ENCODE peak calls at places on chromosomes 5 and 9, in eight cellular contexts. One of them, this sample, is unnamed.

GRCh38 chr9:137607141-137607857 is 1.8 kb downstream of the ARRDC1 start:
- DNase-seq in NCI-H1092: no peak
- DNase-seq in NT2/D1: no peak
- DNase-seq in GM12891: no peak
- DNase-seq in uterus: no peak
- DNase-seq in GM19239: no peak
- DNase-seq in stimulated activated CD8-positive, alpha-beta memory T cell treated with anti-CD3 and anti-CD28 coated beads, Interleukin-7, amount 100 ng/mL, for 24 hours: no peak
- DNase-seq in nephron progenitor cell: no peak
- DNase-seq in this sample: no peak

GRCh38 chr9:70049236-70049635 is 5.6 kb downstream of the MAMDC2 start:
- DNase-seq in uterus: peak
- DNase-seq in GM19239: no peak
- DNase-seq in nephron progenitor cell: no peak
- DNase-seq in stimulated activated CD8-positive, alpha-beta memory T cell treated with anti-CD3 and anti-CD28 coated beads, Interleukin-7, amount 100 ng/mL, for 24 hours: no peak
- DNase-seq in NCI-H1092: no peak
- DNase-seq in GM12891: no peak
- DNase-seq in NT2/D1: no peak
- DNase-seq in this sample: no peak

GRCh38 chr5:28473531-28474107 is 1435.2 kb upstream of the CDH9 start:
- DNase-seq in stimulated activated CD8-positive, alpha-beta memory T cell treated with anti-CD3 and anti-CD28 coated beads, Interleukin-7, amount 100 ng/mL, for 24 hours: no peak
- DNase-seq in NT2/D1: no peak
- DNase-seq in GM19239: no peak
- DNase-seq in uterus: no peak
- DNase-seq in nephron progenitor cell: no peak
- DNase-seq in GM12891: no peak
- DNase-seq in NCI-H1092: no peak
- DNase-seq in this sample: no peak

GRCh38 chr5:39948867-39949468 is 524.2 kb upstream of the DAB2 start:
- DNase-seq in uterus: no peak
- DNase-seq in NCI-H1092: peak
- DNase-seq in stimulated activated CD8-positive, alpha-beta memory T cell treated with anti-CD3 and anti-CD28 coated beads, Interleukin-7, amount 100 ng/mL, for 24 hours: peak
- DNase-seq in NT2/D1: peak
- DNase-seq in GM19239: peak
- DNase-seq in nephron progenitor cell: peak
- DNase-seq in GM12891: peak
- DNase-seq in this sample: peak

GRCh38 chr5:9947231-9947693 is 302.4 kb downstream of the ATPSCKMT start:
- DNase-seq in GM12891: no peak
- DNase-seq in uterus: no peak
- DNase-seq in NT2/D1: no peak
- DNase-seq in nephron progenitor cell: no peak
- DNase-seq in stimulated activated CD8-positive, alpha-beta memory T cell treated with anti-CD3 and anti-CD28 coated beads, Interleukin-7, amount 100 ng/mL, for 24 hours: no peak
- DNase-seq in NCI-H1092: no peak
- DNase-seq in GM19239: no peak
- DNase-seq in this sample: no peak

GRCh38 chr9:136970361-136970760 is 6.9 kb upstream of the PTGDS start:
- DNase-seq in stimulated activated CD8-positive, alpha-beta memory T cell treated with anti-CD3 and anti-CD28 coated beads, Interleukin-7, amount 100 ng/mL, for 24 hours: no peak
- DNase-seq in GM12891: no peak
- DNase-seq in NT2/D1: no peak
- DNase-seq in GM19239: no peak
- DNase-seq in NCI-H1092: no peak
- DNase-seq in nephron progenitor cell: no peak
- DNase-seq in uterus: no peak
- DNase-seq in this sample: no peak

GRCh38 chr5:141634162-141634561 is 2.5 kb downstream of the HDAC3 start:
- DNase-seq in NT2/D1: no peak
- DNase-seq in stimulated activated CD8-positive, alpha-beta memory T cell treated with anti-CD3 and anti-CD28 coated beads, Interleukin-7, amount 100 ng/mL, for 24 hours: no peak
- DNase-seq in GM19239: peak
- DNase-seq in nephron progenitor cell: no peak
- DNase-seq in GM12891: no peak
- DNase-seq in uterus: no peak
- DNase-seq in NCI-H1092: no peak
- DNase-seq in this sample: no peak

GRCh38 chr5:69300537-69301203 is 31.9 kb downstream of the CCDC125 start:
- DNase-seq in NT2/D1: no peak
- DNase-seq in uterus: no peak
- DNase-seq in GM12891: no peak
- DNase-seq in nephron progenitor cell: no peak
- DNase-seq in GM19239: no peak
- DNase-seq in NCI-H1092: no peak
- DNase-seq in stimulated activated CD8-positive, alpha-beta memory T cell treated with anti-CD3 and anti-CD28 coated beads, Interleukin-7, amount 100 ng/mL, for 24 hours: no peak
- DNase-seq in this sample: no peak

GRCh38 chr9:13993482-13994267 is 320.3 kb downstream of the NFIB start:
- DNase-seq in GM19239: no peak
- DNase-seq in GM12891: no peak
- DNase-seq in nephron progenitor cell: no peak
- DNase-seq in uterus: no peak
- DNase-seq in NT2/D1: no peak
- DNase-seq in stimulated activated CD8-positive, alpha-beta memory T cell treated with anti-CD3 and anti-CD28 coated beads, Interleukin-7, amount 100 ng/mL, for 24 hours: no peak
- DNase-seq in NCI-H1092: peak
- DNase-seq in this sample: no peak

GRCh38 chr9:70452365-70452764 is 37.9 kb upstream of the KLF9 start:
- DNase-seq in stimulated activated CD8-positive, alpha-beta memory T cell treated with anti-CD3 and anti-CD28 coated beads, Interleukin-7, amount 100 ng/mL, for 24 hours: no peak
- DNase-seq in nephron progenitor cell: no peak
- DNase-seq in GM19239: no peak
- DNase-seq in uterus: no peak
- DNase-seq in NCI-H1092: no peak
- DNase-seq in GM12891: no peak
- DNase-seq in NT2/D1: no peak
- DNase-seq in this sample: no peak

GRCh38 chr5:160054047-160054446 is 45.1 kb downstream of the TTC1 start:
- DNase-seq in NT2/D1: no peak
- DNase-seq in GM19239: no peak
- DNase-seq in nephron progenitor cell: no peak
- DNase-seq in NCI-H1092: no peak
- DNase-seq in GM12891: no peak
- DNase-seq in stimulated activated CD8-positive, alpha-beta memory T cell treated with anti-CD3 and anti-CD28 coated beads, Interleukin-7, amount 100 ng/mL, for 24 hours: no peak
- DNase-seq in uterus: no peak
- DNase-seq in this sample: no peak

GRCh38 chr5:54845567-54845941 is 139.8 kb downstream of the ESM1 start:
- DNase-seq in uterus: no peak
- DNase-seq in GM12891: no peak
- DNase-seq in stimulated activated CD8-positive, alpha-beta memory T cell treated with anti-CD3 and anti-CD28 coated beads, Interleukin-7, amount 100 ng/mL, for 24 hours: no peak
- DNase-seq in nephron progenitor cell: no peak
- DNase-seq in NCI-H1092: no peak
- DNase-seq in GM19239: no peak
- DNase-seq in NT2/D1: no peak
- DNase-seq in this sample: no peak

GRCh38 chr9:27528886-27529315 is 713 bp downstream of the MOB3B start:
- DNase-seq in GM12891: peak
- DNase-seq in stimulated activated CD8-positive, alpha-beta memory T cell treated with anti-CD3 and anti-CD28 coated beads, Interleukin-7, amount 100 ng/mL, for 24 hours: peak
- DNase-seq in NCI-H1092: no peak
- DNase-seq in NT2/D1: peak
- DNase-seq in nephron progenitor cell: peak
- DNase-seq in uterus: peak
- DNase-seq in GM19239: peak
- DNase-seq in this sample: no peak

GRCh38 chr9:38423939-38424843 is at the start of gene IGFBPL1:
- DNase-seq in uterus: no peak
- DNase-seq in nephron progenitor cell: peak
- DNase-seq in NCI-H1092: peak
- DNase-seq in NT2/D1: no peak
- DNase-seq in GM19239: peak
- DNase-seq in GM12891: peak
- DNase-seq in stimulated activated CD8-positive, alpha-beta memory T cell treated with anti-CD3 and anti-CD28 coated beads, Interleukin-7, amount 100 ng/mL, for 24 hours: no peak
- DNase-seq in this sample: no peak

GRCh38 chr5:73818357-73818756 is 192.4 kb downstream of the ARHGEF28 start:
- DNase-seq in GM19239: no peak
- DNase-seq in GM12891: no peak
- DNase-seq in uterus: no peak
- DNase-seq in NT2/D1: no peak
- DNase-seq in stimulated activated CD8-positive, alpha-beta memory T cell treated with anti-CD3 and anti-CD28 coated beads, Interleukin-7, amount 100 ng/mL, for 24 hours: no peak
- DNase-seq in nephron progenitor cell: no peak
- DNase-seq in NCI-H1092: no peak
- DNase-seq in this sample: no peak

GRCh38 chr5:44387391-44387790 is 1.8 kb downstream of the FGF10 start:
- DNase-seq in GM12891: no peak
- DNase-seq in uterus: no peak
- DNase-seq in stimulated activated CD8-positive, alpha-beta memory T cell treated with anti-CD3 and anti-CD28 coated beads, Interleukin-7, amount 100 ng/mL, for 24 hours: no peak
- DNase-seq in GM19239: no peak
- DNase-seq in NCI-H1092: no peak
- DNase-seq in NT2/D1: no peak
- DNase-seq in nephron progenitor cell: peak
- DNase-seq in this sample: no peak

GRCh38 chr5:98865690-98866089 is 63.1 kb downstream of the CHD1 start:
- DNase-seq in uterus: no peak
- DNase-seq in NT2/D1: no peak
- DNase-seq in stimulated activated CD8-positive, alpha-beta memory T cell treated with anti-CD3 and anti-CD28 coated beads, Interleukin-7, amount 100 ng/mL, for 24 hours: no peak
- DNase-seq in nephron progenitor cell: no peak
- DNase-seq in GM19239: no peak
- DNase-seq in NCI-H1092: no peak
- DNase-seq in GM12891: no peak
- DNase-seq in this sample: no peak

GRCh38 chr9:112887377-112887776 is 3.3 kb downstream of the SLC46A2 start:
- DNase-seq in stimulated activated CD8-positive, alpha-beta memory T cell treated with anti-CD3 and anti-CD28 coated beads, Interleukin-7, amount 100 ng/mL, for 24 hours: no peak
- DNase-seq in NT2/D1: no peak
- DNase-seq in GM19239: no peak
- DNase-seq in nephron progenitor cell: no peak
- DNase-seq in GM12891: no peak
- DNase-seq in uterus: no peak
- DNase-seq in NCI-H1092: no peak
- DNase-seq in this sample: no peak

GRCh38 chr9:104200456-104200994 is 106.4 kb downstream of the SMC2 start:
- DNase-seq in uterus: no peak
- DNase-seq in nephron progenitor cell: no peak
- DNase-seq in stimulated activated CD8-positive, alpha-beta memory T cell treated with anti-CD3 and anti-CD28 coated beads, Interleukin-7, amount 100 ng/mL, for 24 hours: no peak
- DNase-seq in GM12891: no peak
- DNase-seq in NT2/D1: no peak
- DNase-seq in GM19239: no peak
- DNase-seq in NCI-H1092: no peak
- DNase-seq in this sample: no peak

GRCh38 chr5:78405820-78406750 is 45.7 kb downstream of the SCAMP1 start:
- DNase-seq in NCI-H1092: no peak
- DNase-seq in GM12891: no peak
- DNase-seq in stimulated activated CD8-positive, alpha-beta memory T cell treated with anti-CD3 and anti-CD28 coated beads, Interleukin-7, amount 100 ng/mL, for 24 hours: no peak
- DNase-seq in nephron progenitor cell: no peak
- DNase-seq in GM19239: no peak
- DNase-seq in uterus: no peak
- DNase-seq in NT2/D1: no peak
- DNase-seq in this sample: no peak

GRCh38 chr5:135426102-135427082 is 20.8 kb downstream of the DCANP1 start:
- DNase-seq in GM19239: peak
- DNase-seq in stimulated activated CD8-positive, alpha-beta memory T cell treated with anti-CD3 and anti-CD28 coated beads, Interleukin-7, amount 100 ng/mL, for 24 hours: no peak
- DNase-seq in GM12891: peak
- DNase-seq in NT2/D1: peak
- DNase-seq in uterus: no peak
- DNase-seq in NCI-H1092: no peak
- DNase-seq in nephron progenitor cell: no peak
- DNase-seq in this sample: no peak

GRCh38 chr9:91519520-91520270 is 96.1 kb upstream of the NFIL3 start:
- DNase-seq in GM19239: no peak
- DNase-seq in NT2/D1: no peak
- DNase-seq in nephron progenitor cell: no peak
- DNase-seq in GM12891: no peak
- DNase-seq in uterus: no peak
- DNase-seq in NCI-H1092: no peak
- DNase-seq in stimulated activated CD8-positive, alpha-beta memory T cell treated with anti-CD3 and anti-CD28 coated beads, Interleukin-7, amount 100 ng/mL, for 24 hours: no peak
- DNase-seq in this sample: no peak

GRCh38 chr9:6667633-6668280 is 22.2 kb upstream of the GLDC start:
- DNase-seq in GM19239: no peak
- DNase-seq in nephron progenitor cell: no peak
- DNase-seq in GM12891: no peak
- DNase-seq in uterus: no peak
- DNase-seq in stimulated activated CD8-positive, alpha-beta memory T cell treated with anti-CD3 and anti-CD28 coated beads, Interleukin-7, amount 100 ng/mL, for 24 hours: no peak
- DNase-seq in NT2/D1: no peak
- DNase-seq in NCI-H1092: peak
- DNase-seq in this sample: no peak

GRCh38 chr5:53368516-53368915 is 111.9 kb upstream of the FST start:
- DNase-seq in GM19239: no peak
- DNase-seq in NT2/D1: no peak
- DNase-seq in nephron progenitor cell: no peak
- DNase-seq in uterus: no peak
- DNase-seq in GM12891: no peak
- DNase-seq in stimulated activated CD8-positive, alpha-beta memory T cell treated with anti-CD3 and anti-CD28 coated beads, Interleukin-7, amount 100 ng/mL, for 24 hours: no peak
- DNase-seq in NCI-H1092: no peak
- DNase-seq in this sample: no peak

GRCh38 chr5:9698125-9698848 is 68.1 kb upstream of the TAS2R1 start:
- DNase-seq in NT2/D1: no peak
- DNase-seq in uterus: no peak
- DNase-seq in nephron progenitor cell: no peak
- DNase-seq in GM19239: no peak
- DNase-seq in stimulated activated CD8-positive, alpha-beta memory T cell treated with anti-CD3 and anti-CD28 coated beads, Interleukin-7, amount 100 ng/mL, for 24 hours: no peak
- DNase-seq in NCI-H1092: no peak
- DNase-seq in GM12891: no peak
- DNase-seq in this sample: no peak

GRCh38 chr5:69024241-69024651 is 69.6 kb upstream of the SLC30A5 start:
- DNase-seq in GM12891: peak
- DNase-seq in GM19239: peak
- DNase-seq in NT2/D1: peak
- DNase-seq in uterus: no peak
- DNase-seq in NCI-H1092: no peak
- DNase-seq in stimulated activated CD8-positive, alpha-beta memory T cell treated with anti-CD3 and anti-CD28 coated beads, Interleukin-7, amount 100 ng/mL, for 24 hours: no peak
- DNase-seq in nephron progenitor cell: no peak
- DNase-seq in this sample: no peak

GRCh38 chr9:14262836-14263235 is 51.1 kb downstream of the NFIB start:
- DNase-seq in GM19239: no peak
- DNase-seq in uterus: no peak
- DNase-seq in GM12891: no peak
- DNase-seq in stimulated activated CD8-positive, alpha-beta memory T cell treated with anti-CD3 and anti-CD28 coated beads, Interleukin-7, amount 100 ng/mL, for 24 hours: no peak
- DNase-seq in NCI-H1092: no peak
- DNase-seq in nephron progenitor cell: no peak
- DNase-seq in NT2/D1: no peak
- DNase-seq in this sample: no peak

GRCh38 chr5:179908528-179908927 is 831 bp upstream of the TBC1D9B start:
- DNase-seq in GM12891: no peak
- DNase-seq in NCI-H1092: no peak
- DNase-seq in NT2/D1: no peak
- DNase-seq in stimulated activated CD8-positive, alpha-beta memory T cell treated with anti-CD3 and anti-CD28 coated beads, Interleukin-7, amount 100 ng/mL, for 24 hours: no peak
- DNase-seq in GM19239: no peak
- DNase-seq in uterus: no peak
- DNase-seq in nephron progenitor cell: peak
- DNase-seq in this sample: peak

GRCh38 chr5:129771058-129771838 is 23.4 kb downstream of the MINAR2 start:
- DNase-seq in NT2/D1: peak
- DNase-seq in NCI-H1092: no peak
- DNase-seq in stimulated activated CD8-positive, alpha-beta memory T cell treated with anti-CD3 and anti-CD28 coated beads, Interleukin-7, amount 100 ng/mL, for 24 hours: no peak
- DNase-seq in uterus: no peak
- DNase-seq in GM19239: peak
- DNase-seq in GM12891: no peak
- DNase-seq in nephron progenitor cell: peak
- DNase-seq in this sample: peak

GRCh38 chr5:96919754-96920197 is 16.1 kb upstream of the LNPEP start:
- DNase-seq in GM12891: no peak
- DNase-seq in nephron progenitor cell: no peak
- DNase-seq in NCI-H1092: no peak
- DNase-seq in GM19239: no peak
- DNase-seq in NT2/D1: no peak
- DNase-seq in stimulated activated CD8-positive, alpha-beta memory T cell treated with anti-CD3 and anti-CD28 coated beads, Interleukin-7, amount 100 ng/mL, for 24 hours: no peak
- DNase-seq in uterus: no peak
- DNase-seq in this sample: no peak

GRCh38 chr5:69493235-69493925 is 790 bp downstream of the OCLN start:
- DNase-seq in NCI-H1092: no peak
- DNase-seq in GM12891: peak
- DNase-seq in nephron progenitor cell: peak
- DNase-seq in uterus: no peak
- DNase-seq in GM19239: peak
- DNase-seq in stimulated activated CD8-positive, alpha-beta memory T cell treated with anti-CD3 and anti-CD28 coated beads, Interleukin-7, amount 100 ng/mL, for 24 hours: no peak
- DNase-seq in NT2/D1: no peak
- DNase-seq in this sample: no peak

GRCh38 chr9:115481769-115482168 is 363.8 kb upstream of the TNC start:
- DNase-seq in stimulated activated CD8-positive, alpha-beta memory T cell treated with anti-CD3 and anti-CD28 coated beads, Interleukin-7, amount 100 ng/mL, for 24 hours: no peak
- DNase-seq in NT2/D1: no peak
- DNase-seq in GM19239: no peak
- DNase-seq in uterus: no peak
- DNase-seq in GM12891: no peak
- DNase-seq in NCI-H1092: no peak
- DNase-seq in nephron progenitor cell: no peak
- DNase-seq in this sample: no peak

GRCh38 chr9:91953723-91954122 is 3.7 kb upstream of the ROR2 start:
- DNase-seq in uterus: no peak
- DNase-seq in nephron progenitor cell: no peak
- DNase-seq in GM12891: no peak
- DNase-seq in NT2/D1: no peak
- DNase-seq in NCI-H1092: no peak
- DNase-seq in GM19239: no peak
- DNase-seq in stimulated activated CD8-positive, alpha-beta memory T cell treated with anti-CD3 and anti-CD28 coated beads, Interleukin-7, amount 100 ng/mL, for 24 hours: no peak
- DNase-seq in this sample: no peak

GRCh38 chr9:131733601-131734061 is 6.2 kb downstream of the RAPGEF1 start:
- DNase-seq in NT2/D1: no peak
- DNase-seq in NCI-H1092: no peak
- DNase-seq in uterus: no peak
- DNase-seq in nephron progenitor cell: no peak
- DNase-seq in stimulated activated CD8-positive, alpha-beta memory T cell treated with anti-CD3 and anti-CD28 coated beads, Interleukin-7, amount 100 ng/mL, for 24 hours: no peak
- DNase-seq in GM12891: no peak
- DNase-seq in GM19239: no peak
- DNase-seq in this sample: no peak

This sample was measured in iPS DF 6.9.